ENCODE peak calls at places on chromosomes 6 and 20, in four cellular contexts. One of them, this sample, is unnamed.

GRCh38 chr6:32937230-32937633 is 3.6 kb downstream of the HLA-DMB start:
- DNase-seq in Calu3: no peak
- DNase-seq in tibial nerve: no peak
- DNase-seq in MCF 10A: no peak
- DNase-seq in this sample: no peak

GRCh38 chr6:147285087-147285855 is 81.1 kb downstream of the STXBP5 start:
- DNase-seq in tibial nerve: no peak
- DNase-seq in MCF 10A: peak; percentile 59
- DNase-seq in Calu3: no peak
- DNase-seq in this sample: no peak

GRCh38 chr6:157763129-157763893 is 59.7 kb upstream of the SNX9 start:
- DNase-seq in tibial nerve: no peak
- DNase-seq in Calu3: peak; percentile 96
- DNase-seq in MCF 10A: peak; percentile 98
- DNase-seq in this sample: no peak

GRCh38 chr6:1094306-1094705 is 217.6 kb upstream of the FOXQ1 start:
- DNase-seq in Calu3: no peak
- DNase-seq in MCF 10A: no peak
- DNase-seq in tibial nerve: no peak
- DNase-seq in this sample: no peak

GRCh38 chr6:111626446-111626845 is 20.8 kb upstream of the TRAF3IP2 start:
- DNase-seq in tibial nerve: no peak
- DNase-seq in MCF 10A: no peak
- DNase-seq in Calu3: no peak
- DNase-seq in this sample: no peak

GRCh38 chr20:25076731-25077609 is 5.0 kb downstream of the VSX1 start:
- DNase-seq in Calu3: peak; percentile 44
- DNase-seq in tibial nerve: no peak
- DNase-seq in MCF 10A: peak; percentile 86
- DNase-seq in this sample: no peak

GRCh38 chr20:25272223-25273000 is 24.5 kb downstream of the PYGB start:
- DNase-seq in MCF 10A: no peak
- DNase-seq in tibial nerve: no peak
- DNase-seq in Calu3: no peak
- DNase-seq in this sample: no peak

GRCh38 chr6:52574709-52575489 is 2.0 kb downstream of the TRAM2 start:
- DNase-seq in tibial nerve: peak; percentile 45
- DNase-seq in MCF 10A: no peak
- DNase-seq in Calu3: no peak
- DNase-seq in this sample: no peak

GRCh38 chr6:130697661-130698535 is 129.3 kb upstream of the SMLR1 start:
- DNase-seq in tibial nerve: no peak
- DNase-seq in MCF 10A: peak; percentile 64
- DNase-seq in Calu3: peak; percentile 46
- DNase-seq in this sample: peak; percentile 43

GRCh38 chr20:19767070-19767469 is 9.0 kb downstream of the RIN2 start:
- DNase-seq in MCF 10A: no peak
- DNase-seq in tibial nerve: no peak
- DNase-seq in Calu3: no peak
- DNase-seq in this sample: no peak

GRCh38 chr6:6221829-6222535 is 98.5 kb downstream of the F13A1 start:
- DNase-seq in tibial nerve: no peak
- DNase-seq in Calu3: no peak
- DNase-seq in MCF 10A: peak; percentile 50
- DNase-seq in this sample: peak; percentile 30

GRCh38 chr6:27544612-27545260 is 71.8 kb upstream of the ZNF184 start:
- DNase-seq in tibial nerve: no peak
- DNase-seq in Calu3: no peak
- DNase-seq in MCF 10A: peak; percentile 44
- DNase-seq in this sample: peak; percentile 29

GRCh38 chr6:123352279-123352678 is 284.5 kb downstream of the TRDN start:
- DNase-seq in MCF 10A: no peak
- DNase-seq in Calu3: no peak
- DNase-seq in tibial nerve: no peak
- DNase-seq in this sample: no peak

GRCh38 chr6:52725133-52725529 is 38.1 kb downstream of the GSTA2 start:
- DNase-seq in tibial nerve: no peak
- DNase-seq in MCF 10A: peak; percentile 43
- DNase-seq in Calu3: no peak
- DNase-seq in this sample: no peak

DNA sequence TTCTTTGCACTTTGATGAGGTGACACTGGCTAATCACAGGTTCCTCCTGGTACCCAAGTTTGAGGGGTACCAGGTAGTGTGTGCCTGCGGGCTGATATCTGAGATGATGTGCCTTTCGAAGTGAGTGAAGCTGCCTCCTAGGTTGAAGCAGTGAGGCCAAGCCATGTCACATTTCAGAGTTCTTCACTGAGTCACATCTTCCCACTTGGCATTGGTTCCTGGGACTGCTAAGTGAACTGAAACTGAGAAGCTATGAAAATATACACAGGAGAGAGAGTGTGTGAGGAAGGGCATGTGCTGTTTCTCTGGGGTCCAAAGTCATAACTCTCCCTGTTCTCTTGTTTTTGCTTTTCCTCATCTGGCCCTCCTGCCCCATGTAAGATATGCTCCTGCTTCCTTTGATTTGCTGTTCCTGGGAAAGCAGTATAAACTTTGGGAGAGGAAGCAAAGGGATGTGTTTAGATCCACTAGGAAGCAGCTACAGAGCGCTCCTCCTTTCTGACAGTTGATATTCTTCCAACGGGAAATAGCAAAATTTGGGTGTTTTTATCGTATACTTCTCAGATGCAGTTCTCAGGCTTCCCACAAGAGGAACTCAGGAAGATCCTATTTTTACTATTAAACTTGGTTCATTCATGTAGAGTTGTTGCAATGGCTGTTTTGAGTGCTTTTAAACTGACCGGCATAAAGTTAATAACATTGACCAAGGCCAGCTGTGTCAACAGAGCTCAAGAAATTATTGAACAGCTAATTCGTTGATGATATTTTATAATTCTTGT is 153.7 kb downstream of the MOXD1 start:
- DNase-seq in MCF 10A: no peak
- DNase-seq in tibial nerve: no peak
- DNase-seq in Calu3: no peak
- DNase-seq in this sample: no peak
- TF ChIP-seq CTCF in MCF 10A: no peak
- TF ChIP-seq CTCF in tibial nerve: no peak
- TF ChIP-seq CTCF in Calu3: no peak
- TF ChIP-seq CTCF in this sample: no peak

DNA sequence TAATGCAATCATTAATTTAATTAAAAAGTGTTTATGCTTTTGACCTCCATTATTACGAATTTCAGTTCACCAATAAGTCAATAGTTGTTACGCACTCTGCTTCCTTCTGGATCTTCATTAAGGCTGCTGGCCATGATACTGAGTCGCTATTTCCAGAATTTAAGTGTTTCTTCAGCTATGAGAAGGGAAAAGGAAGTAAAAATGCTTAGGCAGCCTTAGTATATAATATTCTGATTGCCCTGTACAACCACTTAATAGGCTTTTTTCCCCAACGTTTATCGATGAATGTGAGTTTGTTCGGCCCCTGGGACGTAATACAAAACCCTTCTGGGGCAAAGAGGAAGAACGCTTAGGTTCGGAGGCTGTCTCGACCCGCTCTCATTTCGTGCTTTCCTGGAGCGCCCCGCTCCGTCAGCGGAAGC is 644 bp downstream of the OARD1 start:
- DNase-seq in tibial nerve: no peak
- DNase-seq in MCF 10A: no peak
- DNase-seq in Calu3: no peak
- DNase-seq in this sample: no peak
- TF ChIP-seq CTCF in tibial nerve: no peak
- TF ChIP-seq CTCF in MCF 10A: no peak
- TF ChIP-seq CTCF in Calu3: no peak
- TF ChIP-seq CTCF in this sample: no peak

GRCh38 chr20:7094438-7094997 is 327.0 kb downstream of the BMP2 start:
- DNase-seq in Calu3: peak; percentile 60
- DNase-seq in MCF 10A: peak; percentile 65
- DNase-seq in tibial nerve: no peak
- DNase-seq in this sample: peak; percentile 67
- TF ChIP-seq CTCF in Calu3: peak; percentile 57
- TF ChIP-seq CTCF in MCF 10A: peak; percentile 63
- TF ChIP-seq CTCF in tibial nerve: no peak
- TF ChIP-seq CTCF in this sample: peak; percentile 77

GRCh38 chr6:138145402-138145801 is 16.3 kb upstream of the ARFGEF3 start:
- DNase-seq in tibial nerve: no peak
- DNase-seq in Calu3: no peak
- DNase-seq in MCF 10A: no peak
- DNase-seq in this sample: no peak

GRCh38 chr6:138146544-138146943 is 15.2 kb upstream of the ARFGEF3 start:
- DNase-seq in Calu3: no peak
- DNase-seq in tibial nerve: no peak
- DNase-seq in MCF 10A: no peak
- DNase-seq in this sample: no peak

GRCh38 chr6:138142806-138143205 is 18.9 kb upstream of the ARFGEF3 start:
- DNase-seq in Calu3: no peak
- DNase-seq in tibial nerve: no peak
- DNase-seq in MCF 10A: no peak
- DNase-seq in this sample: no peak
- TF ChIP-seq CTCF in Calu3: no peak
- TF ChIP-seq CTCF in tibial nerve: no peak
- TF ChIP-seq CTCF in MCF 10A: no peak
- TF ChIP-seq CTCF in this sample: no peak

DNA sequence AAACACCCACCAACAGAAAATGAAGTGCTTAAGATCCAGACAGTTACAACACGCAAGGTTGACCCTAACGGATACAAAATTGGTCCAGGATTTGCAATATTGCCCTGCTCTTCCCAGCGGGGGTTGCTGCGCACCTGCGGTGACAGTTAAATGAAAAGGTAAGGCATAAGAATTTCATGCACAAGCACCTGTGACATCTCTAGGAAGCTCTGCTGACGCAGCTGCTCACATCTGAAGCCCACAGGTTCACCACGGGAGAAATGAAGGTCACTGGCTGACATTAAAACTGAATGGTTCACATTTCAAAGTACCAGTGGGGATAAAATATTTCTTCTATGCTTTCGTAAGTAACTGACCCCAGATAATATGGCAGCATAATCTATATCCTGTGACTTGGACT is 689.3 kb upstream of the AGPAT4 start:
- DNase-seq in tibial nerve: no peak
- DNase-seq in Calu3: no peak
- DNase-seq in MCF 10A: no peak
- DNase-seq in this sample: no peak
- TF ChIP-seq CTCF in tibial nerve: no peak
- TF ChIP-seq CTCF in Calu3: no peak
- TF ChIP-seq CTCF in MCF 10A: no peak
- TF ChIP-seq CTCF in this sample: no peak

GRCh38 chr20:31440012-31440659 is at the start of gene DEFB123:
- DNase-seq in MCF 10A: no peak
- DNase-seq in tibial nerve: no peak
- DNase-seq in Calu3: peak; percentile 18
- DNase-seq in this sample: no peak
- TF ChIP-seq CTCF in MCF 10A: peak; percentile 22
- TF ChIP-seq CTCF in tibial nerve: no peak
- TF ChIP-seq CTCF in Calu3: peak; percentile 33
- TF ChIP-seq CTCF in this sample: no peak